ENCODE peak calls at places on chromosomes 13 and 19, in four cellular contexts. A is neural progenitor cell, Y is right cardiac atrium, J is heart right ventricle. B is an unnamed sample.

GRCh38 chr19:43412441-43412840 is 2.2 kb upstream of the TEX101 start:
- DNase-seq in A (no peak), J (no peak), Y (no peak), B (no peak)

GRCh38 chr13:48808689-48809088 is 155.0 kb downstream of the CYSLTR2 start:
- DNase-seq in Y (no peak), A (no peak), J (no peak), B (no peak)

GRCh38 chr19:41402010-41402409 is 4.4 kb downstream of the BCKDHA start:
- DNase-seq in J (no peak), Y (no peak), A (no peak), B (no peak)

GRCh38 chr13:43640476-43640875 is 146.3 kb downstream of the ENOX1 start:
- DNase-seq in J (no peak), A (no peak), Y (no peak), B (no peak)

GRCh38 chr19:33665776-33666175 is 44.0 kb downstream of the CHST8 start:
- DNase-seq in J (no peak), A (no peak), Y (no peak), B (no peak)

GRCh38 chr19:41323430-41324125 is 13.6 kb downstream of the CCDC97 start:
- DNase-seq in A (no peak), Y (peak; percentile 90), J (peak; percentile 72), B (no peak)

GRCh38 chr19:16180611-16181010 is 4.6 kb upstream of the FAM32A start:
- DNase-seq in J (no peak), Y (no peak), A (peak; percentile 51), B (no peak)

GRCh38 chr19:55621673-55622231 is 2.6 kb downstream of the ZNF784 start:
- DNase-seq in Y (peak; percentile 74), A (no peak), J (peak; percentile 27), B (peak; percentile 70)

GRCh38 chr19:41064974-41065569 is 23.2 kb upstream of the CYP2A13 start:
- DNase-seq in A (peak; percentile 38), J (no peak), Y (no peak), B (no peak)

GRCh38 chr19:47839411-47839810 is 17.7 kb downstream of the CRX start:
- DNase-seq in A (peak; percentile 28), Y (no peak), J (no peak), B (no peak)

GRCh38 chr13:107845911-107846310 is 369.4 kb downstream of the LIG4 start:
- DNase-seq in A (no peak), J (no peak), Y (no peak), B (no peak)

GRCh38 chr13:106561551-106562170 is 6.3 kb downstream of the ARGLU1 start:
- DNase-seq in Y (no peak), J (no peak), A (peak; percentile 55), B (no peak)

GRCh38 chr13:81773263-81773662 is 1432.3 kb upstream of the SPRY2 start:
- DNase-seq in Y (no peak), A (no peak), J (no peak), B (no peak)

GRCh38 chr19:4371209-4371897 is 28.0 kb downstream of the MPND start:
- DNase-seq in A (no peak), Y (no peak), J (no peak), B (no peak)
- H3K4me1 ChIP-seq in A (peaks cover 32% of the 10 kb centered on the region), Y (peaks cover 46% of the 10 kb centered on the region), J (peaks cover 63% of the 10 kb centered on the region), B (peaks cover 88% of the 10 kb centered on the region)

GRCh38 chr13:33377825-33378224 is 92.3 kb upstream of the STARD13 start:
- DNase-seq in Y (no peak), A (no peak), J (no peak), B (no peak)
- H3K4me1 ChIP-seq in Y (no peaks in the 10 kb centered on the region), A (no peaks in the 10 kb centered on the region), J (no peaks in the 10 kb centered on the region), B (no peaks in the 10 kb centered on the region)

GRCh38 chr13:55576389-55576788 is 1564.3 kb upstream of the PRR20A start:
- DNase-seq in J (no peak), A (no peak), Y (no peak), B (no peak)
- H3K4me1 ChIP-seq in J (no peaks in the 10 kb centered on the region), A (peaks cover 7% of the 10 kb centered on the region), Y (no peaks in the 10 kb centered on the region), B (no peaks in the 10 kb centered on the region)

DNA sequence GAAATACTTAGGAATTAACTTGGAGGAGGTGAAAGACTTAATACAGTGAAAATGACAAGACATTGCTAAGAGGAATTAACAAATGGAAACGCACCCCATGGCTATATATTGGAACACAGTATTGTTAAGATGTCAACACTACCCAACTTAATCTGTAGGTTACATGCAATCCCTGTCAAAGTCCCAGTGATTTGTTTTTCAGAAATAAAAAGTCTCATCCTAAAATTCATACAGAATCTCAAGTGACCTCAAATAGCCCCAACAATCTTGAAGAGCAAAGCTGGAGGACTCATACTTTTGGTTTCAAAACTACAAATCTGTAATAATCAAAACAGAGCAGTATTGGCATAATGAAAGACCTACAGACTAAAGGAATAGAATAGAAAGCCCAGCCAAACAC is 13.2 kb downstream of the ATP4B start:
- DNase-seq in J (no peak), Y (no peak), A (no peak), B (no peak)
- H3K4me1 ChIP-seq in J (no peaks in the 10 kb centered on the region), Y (peaks cover 6% of the 10 kb centered on the region), A (no peaks in the 10 kb centered on the region), B (peaks cover 13% of the 10 kb centered on the region)